ENCODE peak calls at places on chromosomes 7 and 10, in four cellular contexts. V is GM12878, H is HCT116, Y is K562. E is an unnamed sample.

GRCh38 chr7:40437498-40437897 is 302.7 kb downstream of the SUGCT start:
- DNase-seq in H (peak; percentile 21), V (no peak), Y (no peak), E (peak; percentile 79)

GRCh38 chr7:12458520-12459131 is 55.0 kb upstream of the VWDE start:
- DNase-seq in Y (peak; percentile 71), H (peak; percentile 23), V (no peak), E (peak; percentile 52)

GRCh38 chr10:14244801-14245211 is 85.9 kb downstream of the FRMD4A start:
- DNase-seq in H (peak; percentile 35), Y (no peak), V (no peak), E (peak; percentile 5)

GRCh38 chr10:131750973-131751826 is 149.6 kb upstream of the PPP2R2D start:
- DNase-seq in V (no peak), H (no peak), Y (no peak), E (no peak)

GRCh38 chr10:15725603-15726002 is 5.9 kb upstream of the ITGA8 start:
- DNase-seq in Y (peak; percentile 85), V (no peak), H (peak; percentile 27), E (peak; percentile 49)

GRCh38 chr7:92961966-92962365 is 125.6 kb upstream of the CDK6 start:
- DNase-seq in Y (no peak), V (no peak), H (no peak), E (no peak)

GRCh38 chr10:12625393-12626023 is 276.2 kb downstream of the CAMK1D start:
- DNase-seq in Y (no peak), H (no peak), V (no peak), E (no peak)

GRCh38 chr7:105971867-105972266 is 8.8 kb downstream of the CDHR3 start:
- DNase-seq in Y (no peak), V (no peak), H (no peak), E (no peak)

GRCh38 chr7:15280078-15280734 is 281.6 kb downstream of the AGMO start:
- DNase-seq in V (no peak), Y (no peak), H (no peak), E (no peak)

GRCh38 chr7:152857272-152857671 is 97.7 kb downstream of the ACTR3B start:
- DNase-seq in V (no peak), Y (no peak), H (no peak), E (no peak)

GRCh38 chr7:104643587-104644217 is 315.3 kb downstream of the LHFPL3 start:
- DNase-seq in V (no peak), H (peak; percentile 15), Y (peak; percentile 34), E (peak; percentile 23)

GRCh38 chr7:136677456-136678365 is 190.7 kb upstream of the CHRM2 start:
- DNase-seq in H (no peak), Y (no peak), V (no peak), E (no peak)

GRCh38 chr7:137940656-137941518 is 61.0 kb downstream of the CREB3L2 start:
- DNase-seq in H (no peak), Y (peak; percentile 69), V (no peak), E (no peak)

GRCh38 chr7:2518737-2519118 is 846 bp upstream of the LFNG start:
- DNase-seq in Y (no peak), V (no peak), H (no peak), E (no peak)

GRCh38 chr7:2518101-2518500 is 1.5 kb upstream of the LFNG start:
- DNase-seq in Y (no peak), V (no peak), H (no peak), E (no peak)

GRCh38 chr7:2520808-2521146 is 1.2 kb downstream of the LFNG start:
- DNase-seq in H (no peak), V (no peak), Y (no peak), E (no peak)

GRCh38 chr7:2520131-2520807 is 695 bp downstream of the LFNG start:
- DNase-seq in H (no peak), V (no peak), Y (peak; percentile 43), E (no peak)

DNA sequence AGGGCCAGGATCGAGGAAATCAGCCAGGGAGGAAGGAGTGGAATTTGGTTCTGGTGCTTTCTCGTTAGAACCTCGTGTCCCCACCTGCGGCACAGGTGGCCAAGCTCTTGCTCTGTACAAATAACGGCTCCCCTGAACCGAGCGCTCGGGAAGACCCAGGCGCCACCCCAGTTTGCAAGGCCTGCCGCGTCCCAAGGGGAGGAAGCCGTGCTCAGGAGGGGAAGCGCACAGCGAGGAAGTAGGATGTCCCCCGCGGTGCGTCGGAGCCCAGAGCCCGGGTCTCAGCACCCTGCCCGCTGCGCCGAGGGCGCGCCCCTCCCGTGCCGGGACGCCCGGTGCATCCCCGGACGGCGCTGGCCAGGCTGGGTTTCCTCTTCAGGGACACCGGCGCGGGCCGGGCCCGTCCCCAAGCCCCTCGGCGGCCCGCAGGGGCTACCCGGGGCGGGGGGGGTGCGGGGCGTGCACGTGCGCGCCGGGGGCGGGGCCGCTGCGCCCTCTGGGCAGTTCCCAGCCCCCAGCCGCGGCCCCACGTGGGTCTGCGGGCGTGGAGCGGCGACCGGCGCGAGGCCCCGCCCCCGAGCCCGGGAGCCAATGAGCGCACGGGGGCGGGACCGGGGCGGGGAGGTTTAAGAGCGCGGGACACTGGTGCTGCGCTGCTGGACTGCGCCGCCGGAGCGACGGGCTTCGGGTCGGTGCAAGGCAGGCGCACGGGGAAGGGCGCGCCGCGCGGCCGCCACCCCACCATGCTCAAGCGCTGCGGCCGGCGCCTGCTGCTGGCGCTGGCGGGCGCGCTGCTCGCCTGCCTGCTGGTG is at the start of gene LFNG:
- DNase-seq in Y (peak; percentile 93), V (peak; percentile 32), H (peak; percentile 68), E (peak; percentile 82)
- TF ChIP-seq POLR2AphosphoS5 in Y (no peak), V (peak; percentile 60), H (peak; percentile 98), E (peak; percentile 98)

DNA sequence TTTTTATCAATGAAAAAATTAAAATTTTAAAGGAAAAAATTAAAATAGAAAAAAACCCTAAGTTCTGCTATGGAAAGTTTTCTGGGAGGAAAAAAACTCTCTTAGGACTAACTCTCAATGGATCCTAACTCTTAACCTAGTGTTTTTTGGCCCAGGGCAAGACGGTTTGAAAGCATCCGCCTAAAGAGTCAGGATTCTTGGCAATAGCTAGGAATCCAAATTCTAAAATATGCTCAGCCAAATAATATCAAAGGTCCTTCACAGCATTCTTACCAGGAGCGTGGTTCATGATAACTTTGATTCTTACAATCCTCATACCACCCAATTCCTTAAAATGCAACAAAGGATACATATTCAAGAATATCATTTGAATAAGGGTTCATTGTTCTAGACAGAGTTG is 21.2 kb downstream of the CPA1 start:
- DNase-seq in Y (no peak), H (no peak), V (no peak), E (no peak)
- TF ChIP-seq EZH2 in Y (no peak), H (no peak), V (no peak), E (no peak)

GRCh38 chr7:130899071-130899451 is 165.1 kb upstream of the KLF14 start:
- DNase-seq in Y (no peak), V (no peak), H (no peak), E (no peak)

GRCh38 chr7:130897515-130898419 is 163.8 kb upstream of the KLF14 start:
- DNase-seq in V (peak; percentile 62), H (no peak), Y (no peak), E (no peak)

GRCh38 chr7:130896051-130896881 is 162.3 kb upstream of the KLF14 start:
- DNase-seq in V (no peak), H (no peak), Y (peak; percentile 61), E (no peak)

GRCh38 chr7:130895006-130895750 is 161.2 kb upstream of the KLF14 start:
- DNase-seq in H (no peak), Y (no peak), V (no peak), E (no peak)

DNA sequence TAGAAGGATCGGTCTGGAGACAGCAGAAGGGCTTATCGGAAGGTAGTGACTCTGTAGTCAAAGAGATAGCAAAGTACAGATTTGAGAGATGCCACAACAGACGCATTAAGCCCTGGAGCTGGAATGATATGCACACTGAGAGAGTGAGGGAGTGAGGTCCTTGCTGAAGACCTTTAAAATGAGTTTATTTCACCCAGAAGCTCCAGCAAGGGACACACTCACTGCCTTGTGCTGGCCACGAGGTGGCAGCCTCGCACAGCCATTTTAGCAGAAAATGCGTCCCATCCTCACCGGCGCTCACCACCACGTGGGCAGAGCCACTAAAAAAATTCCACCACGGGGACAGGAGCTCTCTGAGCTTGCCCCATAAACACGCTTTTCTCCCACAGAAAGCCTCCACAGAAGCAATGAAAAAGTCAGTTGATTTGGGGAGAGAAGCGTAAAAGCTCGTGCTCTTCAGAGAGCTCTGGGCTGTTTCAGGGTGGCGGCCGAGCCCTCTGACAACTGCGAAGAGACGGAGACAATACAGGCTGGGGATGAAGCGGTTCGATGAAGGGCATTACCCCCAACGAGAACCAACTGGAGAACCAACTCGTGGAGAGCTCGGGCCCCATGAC is 163.0 kb upstream of the KLF14 start:
- DNase-seq in H (peak; percentile 86), V (no peak), Y (peak; percentile 94), E (peak; percentile 75)
- TF ChIP-seq POLR2AphosphoS5 in H (no peak), V (no peak), Y (no peak), E (no peak)

GRCh38 chr10:92691591-92692084 is 1.9 kb downstream of the HHEX start:
- DNase-seq in Y (peak; percentile 45), V (no peak), H (no peak), E (peak; percentile 83)
- TF ChIP-seq EZH2 in Y (no peak), V (no peak), H (no peak), E (no peak)

E was measured in endothelial cell of umbilical vein.